ENCODE peak calls at places on chromosome 4, in four cellular contexts. E, Q, O and C are unnamed samples.

GRCh38 chr4:140472156-140472555 is 25.9 kb downstream of the MGAT4D start:
- DNase-seq in E (no peak), Q (no peak), O (no peak), C (no peak)

GRCh38 chr4:166324321-166324720 is 451.3 kb downstream of the TLL1 start:
- DNase-seq in Q (no peak), E (no peak), O (peak), C (no peak)

GRCh38 chr4:68119921-68120320 is 9.7 kb downstream of the TMPRSS11F start:
- DNase-seq in O (no peak), E (no peak), Q (no peak), C (no peak)

GRCh38 chr4:146212781-146213180 is 1.6 kb upstream of the REELD1 start:
- DNase-seq in O (no peak), E (no peak), Q (no peak), C (no peak)

GRCh38 chr4:23337292-23337691 is 552.6 kb downstream of the PPARGC1A start:
- DNase-seq in E (no peak), Q (no peak), O (no peak), C (no peak)

GRCh38 chr4:123299212-123299651 is 97.4 kb upstream of the SPRY1 start:
- DNase-seq in O (peak), E (no peak), Q (no peak), C (no peak)

GRCh38 chr4:31081375-31081774 is 361.2 kb downstream of the PCDH7 start:
- DNase-seq in O (no peak), Q (no peak), E (no peak), C (no peak)

GRCh38 chr4:102730968-102731533 is 29.7 kb downstream of the MANBA start:
- DNase-seq in O (no peak), Q (no peak), E (no peak), C (no peak)

GRCh38 chr4:107774681-107775080 is 50.1 kb upstream of the SGMS2 start:
- DNase-seq in Q (no peak), O (no peak), E (no peak), C (no peak)